ENCODE peak calls at places on chromosomes 1 and 21, in five cellular contexts. Y is left ventricle myocardium superior, W is tibial artery, B is AG08396, E is RWPE1. F is an unnamed sample.

GRCh38 chr1:162456324-162456723 is 41.3 kb upstream of the UHMK1 start:
- DNase-seq in E (no peak), B (no peak), Y (no peak), W (no peak), F (no peak)

GRCh38 chr1:93567255-93567918 is 114.2 kb downstream of the BCAR3 start:
- DNase-seq in B (peak), W (no peak), Y (no peak), E (no peak), F (no peak)

GRCh38 chr1:109649380-109649987 is 6.4 kb upstream of the GSTM4 start:
- DNase-seq in Y (no peak), B (no peak), W (no peak), E (no peak), F (no peak)

GRCh38 chr1:54952950-54953718 is 27.3 kb upstream of the TMEM61 start:
- DNase-seq in W (no peak), E (no peak), B (no peak), Y (no peak), F (no peak)

GRCh38 chr1:155859881-155860841 is 794 bp downstream of the SYT11 start:
- DNase-seq in E (no peak), Y (peak), B (peak), W (peak), F (no peak)

GRCh38 chr1:94646151-94646643 is 104.6 kb upstream of the F3 start:
- DNase-seq in B (no peak), W (no peak), E (peak), Y (no peak), F (no peak)

GRCh38 chr21:35045539-35046222 is 3.4 kb downstream of the RUNX1 start:
- DNase-seq in W (no peak), E (no peak), B (no peak), Y (no peak), F (no peak)

GRCh38 chr1:117860906-117861610 is 68.4 kb downstream of the GDAP2 start:
- DNase-seq in E (no peak), Y (no peak), B (peak), W (no peak), F (no peak)

GRCh38 chr1:2411801-2412394 is 466 bp downstream of the PEX10 start:
- DNase-seq in Y (no peak), W (no peak), B (peak), E (no peak), F (no peak)

GRCh38 chr1:229714964-229715603 is 89.0 kb downstream of the URB2 start:
- DNase-seq in W (no peak), E (peak), B (no peak), Y (no peak), F (peak)

GRCh38 chr21:30126575-30126974 is 40.0 kb downstream of the CLDN17 start:
- DNase-seq in B (no peak), W (no peak), E (peak), Y (no peak), F (no peak)

GRCh38 chr1:5620997-5621396 is 371.2 kb downstream of the NPHP4 start:
- DNase-seq in W (no peak), Y (no peak), B (no peak), E (peak), F (peak)

GRCh38 chr1:9870572-9870971 is 39.5 kb downstream of the CTNNBIP1 start:
- DNase-seq in E (no peak), W (no peak), Y (no peak), B (no peak), F (no peak)

GRCh38 chr1:155888481-155888880 is 22.7 kb downstream of the RIT1 start:
- DNase-seq in E (no peak), Y (no peak), B (no peak), W (no peak), F (no peak)